ENCODE peak calls at places on chromosomes 6 and 20, in five cellular contexts. S is amniotic stem cell, L is left cardiac atrium, V is NCI-H2171, C is pulmonary artery endothelial cell. E is an unnamed sample.

GRCh38 chr6:10521104-10521808 is at the start of gene GCNT2:
- DNase-seq in S (no peak), V (no peak), L (no peak), C (no peak), E (no peak)

GRCh38 chr20:49603209-49603627 is 35.3 kb upstream of the PTGIS start:
- DNase-seq in V (no peak), S (no peak), L (peak), C (no peak), E (no peak)

GRCh38 chr6:107458687-107459282 is 579 bp downstream of the PDSS2 start:
- DNase-seq in L (peak), C (no peak), S (no peak), V (peak), E (no peak)

GRCh38 chr6:125974214-125974866 is 12.0 kb upstream of the TRMT11 start:
- DNase-seq in L (no peak), S (peak), V (peak), C (no peak), E (no peak)

GRCh38 chr6:104653786-104654185 is 205.9 kb downstream of the HACE1 start:
- DNase-seq in V (no peak), S (no peak), L (no peak), C (no peak), E (no peak)

GRCh38 chr6:6564154-6564553 is 24.4 kb upstream of the LY86 start:
- DNase-seq in L (no peak), V (no peak), S (no peak), C (no peak), E (no peak)

GRCh38 chr20:51926670-51927305 is 124.5 kb upstream of the SALL4 start:
- DNase-seq in V (no peak), S (no peak), L (no peak), C (peak), E (no peak)

GRCh38 chr20:38798266-38798665 is 7.2 kb upstream of the PPP1R16B start:
- DNase-seq in C (no peak), V (no peak), S (no peak), L (no peak), E (no peak)

GRCh38 chr6:82818727-82819126 is 246.9 kb downstream of the UBE3D start:
- DNase-seq in V (no peak), L (no peak), C (no peak), S (no peak), E (no peak)

GRCh38 chr6:52231411-52232127 is 12.7 kb downstream of the IL17F start:
- DNase-seq in V (no peak), C (no peak), L (no peak), S (no peak), E (no peak)